ENCODE peak calls at places on chromosomes 16 and 17, in five cellular contexts. D, Y, T, O and W are unnamed samples.

GRCh38 chr17:7479389-7480192 is at the start of gene ZBTB4:
- DNase-seq in O (no peak), D (peak; percentile 22), Y (no peak), T (peak; percentile 77), W (peak; percentile 89)

GRCh38 chr16:86142801-86143236 is 243.9 kb downstream of the IRF8 start:
- DNase-seq in D (no peak), T (no peak), O (no peak), Y (no peak), W (no peak)

GRCh38 chr17:35345445-35345925 is 27.9 kb downstream of the SLFN11 start:
- DNase-seq in T (peak; percentile 18), Y (no peak), D (no peak), O (no peak), W (no peak)

GRCh38 chr17:32871736-32872135 is 5.2 kb downstream of the MYO1D start:
- DNase-seq in O (no peak), T (no peak), D (no peak), Y (no peak), W (no peak)

GRCh38 chr17:43581581-43581980 is 35.4 kb upstream of the ETV4 start:
- DNase-seq in Y (no peak), T (no peak), D (no peak), O (no peak), W (no peak)

GRCh38 chr17:6326483-6326882 is 108.4 kb downstream of the AIPL1 start:
- DNase-seq in T (no peak), Y (no peak), O (no peak), D (no peak), W (no peak)

GRCh38 chr17:31392002-31392855 is 754 bp downstream of the RAB11FIP4 start:
- DNase-seq in D (no peak), T (no peak), O (no peak), Y (no peak), W (no peak)

GRCh38 chr16:29808219-29808900 is 2.0 kb downstream of the MAZ start:
- DNase-seq in Y (no peak), T (no peak), O (peak; percentile 63), D (no peak), W (no peak)

GRCh38 chr17:35738519-35739133 is 7.2 kb downstream of the RASL10B start:
- DNase-seq in T (peak; percentile 21), D (no peak), O (no peak), Y (no peak), W (peak; percentile 42)

GRCh38 chr16:68373528-68374250 is 62.9 kb downstream of the PRMT7 start:
- DNase-seq in O (no peak), D (no peak), Y (no peak), T (no peak), W (no peak)

GRCh38 chr17:75809631-75810111 is 25.1 kb downstream of the UNK start:
- DNase-seq in D (no peak), Y (no peak), T (no peak), O (no peak), W (no peak)

GRCh38 chr17:75807861-75808260 is 23.3 kb downstream of the UNK start:
- DNase-seq in T (no peak), Y (no peak), D (no peak), O (no peak), W (no peak)

GRCh38 chr17:75808549-75808904 is 23.9 kb downstream of the UNK start:
- DNase-seq in Y (no peak), D (peak; percentile 17), O (no peak), T (no peak), W (no peak)

GRCh38 chr17:75810216-75810615 is 25.6 kb downstream of the UNK start:
- DNase-seq in D (no peak), Y (no peak), T (no peak), O (no peak), W (no peak)

GRCh38 chr17:75808905-75809621 is 24.5 kb downstream of the UNK start:
- DNase-seq in T (peak; percentile 80), D (peak; percentile 93), O (no peak), Y (no peak), W (peak; percentile 74)
- TF ChIP-seq CTCF in T (no peak), D (no peak), O (no peak), Y (no peak), W (no peak)

GRCh38 chr16:50591800-50592771 is 43.9 kb downstream of the NKD1 start:
- DNase-seq in Y (no peak), D (no peak), O (no peak), T (no peak), W (no peak)
- TF ChIP-seq CTCF in Y (no peak), D (no peak), O (no peak), T (no peak), W (no peak)

GRCh38 chr17:56833023-56833811 is 503 bp downstream of the C17orf67 start:
- DNase-seq in Y (no peak), O (peak; percentile 75), T (peak; percentile 76), D (peak; percentile 49), W (peak; percentile 85)
- TF ChIP-seq CTCF in Y (no peak), O (no peak), T (no peak), D (no peak), W (no peak)

DNA sequence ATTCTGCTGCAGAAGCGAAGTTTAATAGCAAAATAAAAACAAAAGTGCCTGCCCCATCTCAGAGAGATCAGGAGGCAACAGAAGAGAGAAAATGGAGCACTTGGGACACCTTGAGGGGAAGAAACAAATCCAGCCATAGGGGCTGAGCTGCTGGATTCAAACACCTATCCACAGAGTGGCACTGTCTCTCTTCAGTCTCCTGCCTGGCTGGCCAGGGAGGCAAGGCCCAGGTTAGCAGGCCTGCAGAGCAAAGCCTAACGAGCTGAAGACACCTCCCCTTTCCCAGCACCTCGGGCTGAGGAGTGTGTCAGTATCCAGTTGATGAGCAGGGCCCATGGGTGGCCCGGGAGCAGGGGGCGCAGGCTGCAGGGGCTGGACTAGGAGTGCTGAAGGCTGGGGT is 8.8 kb upstream of the KRT31 start:
- DNase-seq in D (no peak), Y (no peak), T (no peak), O (no peak), W (no peak)
- TF ChIP-seq CTCF in D (no peak), Y (peak; percentile 5), T (no peak), O (no peak), W (no peak)

DNA sequence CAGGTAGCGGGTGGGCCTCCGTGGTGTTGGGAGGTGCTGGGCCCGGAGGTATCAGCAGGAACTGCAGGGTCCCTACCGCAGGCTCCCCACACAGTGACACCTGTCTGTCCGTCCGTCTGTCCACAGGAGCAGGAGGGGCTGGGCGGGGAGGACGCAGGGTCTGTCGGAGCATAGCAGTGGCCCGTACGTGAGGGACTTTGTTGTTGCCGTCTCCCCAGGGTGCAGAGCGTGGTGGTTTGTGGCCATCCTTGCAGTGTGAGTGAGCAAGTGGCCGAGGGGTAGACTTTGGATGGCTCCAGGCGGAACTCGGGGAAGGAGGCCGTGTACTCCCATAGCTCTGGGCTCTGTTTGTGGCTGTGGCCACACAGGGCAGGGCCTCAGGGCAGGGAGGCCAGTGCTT is 40.8 kb upstream of the ZNF750 start:
- DNase-seq in D (no peak), Y (no peak), O (no peak), T (no peak), W (no peak)
- TF ChIP-seq CTCF in D (no peak), Y (no peak), O (no peak), T (no peak), W (no peak)

GRCh38 chr17:37212184-37212583 is 163.6 kb upstream of the C17orf78 start:
- DNase-seq in Y (no peak), T (no peak), D (peak; percentile 11), O (no peak), W (no peak)
- TF ChIP-seq CTCF in Y (no peak), T (no peak), D (peak; percentile 13), O (no peak), W (no peak)

DNA sequence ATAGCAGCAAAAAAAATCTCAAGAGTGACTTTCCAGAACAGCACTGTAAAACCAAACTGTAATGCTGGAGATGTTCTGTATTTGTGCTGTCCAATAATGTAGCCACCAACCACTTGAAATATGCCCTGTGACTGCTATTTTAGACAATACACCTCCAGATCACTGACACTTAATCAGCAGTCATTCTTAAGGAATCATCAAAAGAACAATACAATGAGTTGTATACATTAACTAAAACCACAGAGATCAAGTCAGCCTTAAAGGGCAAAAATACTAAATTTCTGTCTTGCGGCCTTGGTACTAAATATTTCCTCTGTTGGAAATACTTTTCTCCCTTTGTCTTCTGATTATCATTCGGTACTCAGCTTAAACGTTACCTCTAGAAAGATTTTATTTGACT is 33.6 kb upstream of the ANKFY1 start:
- DNase-seq in O (no peak), Y (no peak), D (no peak), T (no peak), W (no peak)
- TF ChIP-seq CTCF in O (no peak), Y (no peak), D (no peak), T (no peak), W (no peak)

GRCh38 chr17:79778504-79779087 is 648 bp downstream of the CBX2 start:
- DNase-seq in O (no peak), T (peak; percentile 41), D (no peak), Y (no peak), W (no peak)
- TF ChIP-seq CTCF in O (no peak), T (no peak), D (no peak), Y (no peak), W (no peak)

GRCh38 chr17:48998557-48999440 is 1.6 kb downstream of the IGF2BP1 start:
- DNase-seq in O (no peak), Y (no peak), D (no peak), T (no peak), W (no peak)
- TF ChIP-seq CTCF in O (no peak), Y (peak; percentile 35), D (no peak), T (no peak), W (no peak)

GRCh38 chr17:64534187-64534586 is 27.4 kb downstream of the CEP95 start:
- DNase-seq in T (no peak), Y (no peak), O (no peak), D (no peak), W (no peak)
- TF ChIP-seq CTCF in T (no peak), Y (no peak), O (peak; percentile 6), D (peak; percentile 10), W (no peak)